ENCODE peak calls at places on chromosomes 12 and 14, in five cellular contexts. N is sigmoid colon, Y is IMR-90, W is WERI-Rb-1, D is left ventricle myocardium inferior. X is an unnamed sample.

GRCh38 chr12:50087995-50088394 is 2.9 kb downstream of the SMARCD1 start:
- DNase-seq in D (no peak), N (no peak), Y (peak), W (no peak), X (peak)

GRCh38 chr12:94282675-94283074 is 134.3 kb downstream of the PLXNC1 start:
- DNase-seq in W (no peak), N (no peak), Y (no peak), D (no peak), X (no peak)

GRCh38 chr14:104794099-104794498 is 1.4 kb downstream of the AKT1 start:
- DNase-seq in D (no peak), Y (peak), N (no peak), W (peak), X (peak)

GRCh38 chr14:54737132-54737711 is 165.4 kb downstream of the GCH1 start:
- DNase-seq in Y (peak), D (no peak), N (no peak), W (no peak), X (peak)

GRCh38 chr12:112916270-112916669 is 9.5 kb downstream of the OAS1 start:
- DNase-seq in Y (no peak), N (peak), W (no peak), D (no peak), X (no peak)

GRCh38 chr12:47021298-47021697 is 58.1 kb upstream of the PCED1B start:
- DNase-seq in N (no peak), Y (peak), W (peak), D (no peak), X (peak)

GRCh38 chr12:39224971-39225370 is 217.9 kb downstream of the KIF21A start:
- DNase-seq in Y (no peak), D (no peak), W (no peak), N (no peak), X (no peak)

GRCh38 chr12:76002598-76003262 is 28.8 kb downstream of the PHLDA1 start:
- DNase-seq in N (no peak), W (no peak), Y (no peak), D (no peak), X (no peak)

GRCh38 chr14:105400016-105400415 is 1.7 kb downstream of the TEX22 start:
- DNase-seq in N (no peak), Y (no peak), D (no peak), W (no peak), X (no peak)

GRCh38 chr12:91811481-91812287 is 334.0 kb downstream of the BTG1 start:
- DNase-seq in D (peak), Y (peak), W (peak), N (peak), X (peak)

GRCh38 chr12:52525661-52526499 is 5.7 kb upstream of the KRT5 start:
- DNase-seq in N (no peak), D (no peak), W (no peak), Y (no peak), X (no peak)

GRCh38 chr12:80195143-80195726 is 95.9 kb downstream of the OTOGL start:
- DNase-seq in N (no peak), Y (peak), W (peak), D (no peak), X (peak)

GRCh38 chr14:102592969-102593840 is 756 bp downstream of the RCOR1 start:
- DNase-seq in D (peak), N (peak), W (peak), Y (peak), X (no peak)

GRCh38 chr12:124270671-124271070 is 24.2 kb upstream of the RFLNA start:
- DNase-seq in N (no peak), W (no peak), D (no peak), Y (no peak), X (no peak)
- H3K27ac ChIP-seq in N (no peak), W (no peak), D (no peak), Y (no peak), X (no peak)

GRCh38 chr14:47227051-47227600 is 448.3 kb downstream of the MDGA2 start:
- DNase-seq in D (no peak), N (no peak), W (no peak), Y (no peak), X (peak)
- H3K4me3 ChIP-seq in D (no peak), N (no peak), W (no peak), Y (no peak), X (no peak)

DNA sequence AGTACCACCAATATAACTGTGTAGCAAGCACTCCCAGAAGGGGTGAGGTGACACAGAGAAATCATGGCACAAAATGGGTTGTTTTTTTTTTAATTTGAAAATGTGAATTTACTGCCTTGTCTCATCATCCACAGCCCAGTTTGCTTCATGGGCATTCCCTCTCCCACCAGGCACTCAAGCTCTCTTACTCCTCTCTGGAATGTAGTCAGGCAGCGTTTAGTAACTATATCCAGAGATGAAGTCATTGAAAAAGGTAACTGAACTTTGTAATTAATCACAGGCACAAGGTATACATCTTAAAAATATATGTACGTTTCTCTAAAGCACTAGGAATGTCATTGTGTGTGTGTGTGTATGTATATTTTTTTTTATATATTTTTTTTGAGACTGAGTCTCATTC is 91.4 kb downstream of the FAR2 start:
- DNase-seq in N (no peak), Y (no peak), D (no peak), W (no peak), X (no peak)
- TF ChIP-seq CTCF in N (no peak), Y (no peak), D (no peak), W (no peak), X (no peak)

DNA sequence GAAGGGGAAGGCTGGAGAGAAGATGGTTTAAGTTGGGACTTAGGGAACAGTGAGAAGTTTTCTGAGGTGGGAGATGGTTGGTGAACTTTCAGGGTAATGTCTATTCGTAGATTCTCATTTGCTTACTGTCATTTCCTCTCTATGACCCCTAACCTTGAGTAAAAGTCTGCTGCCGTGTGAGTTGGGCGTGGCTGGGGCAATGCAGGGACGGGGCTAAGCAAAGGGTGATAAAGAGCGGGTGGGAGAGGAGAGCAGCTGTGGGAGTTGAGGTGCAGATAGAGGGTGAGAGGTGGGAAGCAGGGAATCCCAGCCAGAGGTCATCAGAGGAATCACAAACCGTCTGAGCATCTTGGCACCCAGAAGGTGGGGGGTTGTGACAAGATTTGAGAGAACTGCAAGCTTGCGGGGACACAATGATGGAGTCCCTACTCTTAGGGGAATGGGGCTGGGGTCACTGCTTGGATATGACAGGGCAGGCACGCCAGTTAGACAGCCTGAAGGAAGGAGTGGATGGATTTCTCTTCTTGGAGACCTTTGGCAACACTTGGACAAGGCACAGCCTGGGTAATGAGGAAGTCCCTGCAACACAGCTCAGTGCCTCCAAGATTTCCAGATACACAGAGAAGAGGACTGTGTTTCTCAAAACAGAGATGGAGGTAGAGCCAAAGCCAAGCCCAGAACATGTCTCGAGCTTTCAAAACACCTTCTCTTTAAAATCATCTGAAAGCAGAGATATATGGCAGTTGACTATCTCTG is 45.9 kb upstream of the CTDSP2 start:
- DNase-seq in D (no peak), N (no peak), Y (no peak), W (no peak), X (no peak)
- H3K27ac ChIP-seq in D (peak), N (peak), Y (peak), W (no peak), X (no peak)

GRCh38 chr12:97396989-97397388 is 65.6 kb upstream of the RMST start:
- DNase-seq in N (no peak), D (no peak), Y (no peak), W (peak), X (no peak)
- H3K4me3 ChIP-seq in N (no peak), D (no peak), Y (no peak), W (no peak), X (no peak)

DNA sequence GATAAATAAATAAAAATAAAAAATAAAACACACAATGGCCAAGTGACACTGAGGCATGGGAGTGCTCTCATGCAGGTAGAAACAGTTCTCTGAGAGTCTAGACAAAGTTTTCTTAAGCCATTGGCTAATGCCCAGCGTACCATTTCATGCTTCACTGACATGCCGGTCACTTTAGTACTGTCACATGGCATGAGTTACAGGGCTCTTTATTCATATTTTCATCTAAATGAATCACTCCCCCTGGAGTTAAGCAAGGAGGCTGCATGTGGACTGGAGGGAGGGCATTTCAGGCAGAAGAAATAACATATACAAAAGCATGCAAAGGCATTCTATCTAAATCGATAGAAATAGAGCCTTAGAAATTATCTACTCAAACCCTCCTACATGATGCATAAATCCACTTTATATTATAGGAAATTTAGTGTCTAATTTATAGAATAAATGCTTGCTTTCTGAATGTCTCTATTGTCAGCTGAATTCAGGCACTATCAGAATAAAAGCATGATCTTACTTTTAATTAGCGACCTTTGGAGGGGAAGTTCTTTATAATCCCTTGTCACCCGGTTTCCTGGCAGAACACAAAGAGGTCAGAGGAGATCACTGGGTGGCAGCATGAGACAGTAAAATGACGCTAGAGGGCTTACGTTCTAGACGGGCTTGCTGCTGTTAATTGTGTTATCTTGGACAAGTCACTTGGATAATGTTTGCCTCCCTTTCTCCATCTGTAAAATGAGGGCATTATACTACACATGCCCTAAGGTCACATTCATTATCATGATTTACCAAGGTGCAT is 17.5 kb downstream of the DYRK4 start:
- DNase-seq in N (no peak), Y (peak), W (peak), D (no peak), X (peak)
- TF ChIP-seq CTCF in N (no peak), Y (peak), W (peak), D (peak), X (peak)

GRCh38 chr14:44736326-44736725 is 225.4 kb downstream of the KLHL28 start:
- DNase-seq in D (no peak), W (no peak), Y (no peak), N (no peak), X (no peak)
- H3K27ac ChIP-seq in D (no peak), W (no peak), Y (no peak), N (no peak), X (no peak)

GRCh38 chr14:95206534-95206933 is 49.2 kb upstream of the DICER1 start:
- DNase-seq in N (no peak), Y (no peak), W (no peak), D (no peak), X (no peak)
- H3K4me3 ChIP-seq in N (no peak), Y (no peak), W (no peak), D (no peak), X (no peak)

GRCh38 chr12:106220561-106220960 is 27.3 kb downstream of the CKAP4 start:
- DNase-seq in Y (no peak), N (no peak), W (no peak), D (no peak), X (no peak)

GRCh38 chr12:106223485-106224391 is 24.1 kb downstream of the CKAP4 start:
- DNase-seq in W (peak), N (peak), D (peak), Y (peak), X (peak)

GRCh38 chr12:106227641-106228319 is 20.0 kb downstream of the CKAP4 start:
- DNase-seq in Y (no peak), N (no peak), W (no peak), D (no peak), X (no peak)

GRCh38 chr12:106226884-106227640 is 20.8 kb downstream of the CKAP4 start:
- DNase-seq in W (no peak), D (no peak), N (no peak), Y (peak), X (peak)

GRCh38 chr12:106224392-106224706 is 23.5 kb downstream of the CKAP4 start:
- DNase-seq in Y (no peak), N (no peak), D (no peak), W (no peak), X (no peak)
- TF ChIP-seq CTCF in Y (no peak), N (no peak), D (no peak), W (no peak), X (no peak)

GRCh38 chr14:65282909-65283253 is 129.6 kb upstream of the FUT8 start:
- DNase-seq in N (no peak), D (no peak), Y (no peak), W (no peak), X (no peak)
- H3K27ac ChIP-seq in N (peak), D (peak), Y (no peak), W (no peak), X (peak)